ENCODE peak calls at places on chromosome 1, in four cellular contexts. J, Z, X and A are unnamed samples.

GRCh38 chr1:27447883-27448282 is 42.1 kb downstream of the WASF2 start:
- ATAC-seq in J (no peak), Z (no peak), X (peak; percentile 36), A (peak; percentile 24)

GRCh38 chr1:13764933-13765332 is 64.9 kb downstream of the PRDM2 start:
- ATAC-seq in J (peak; percentile 82), Z (no peak), X (no peak), A (no peak)

GRCh38 chr1:112714313-112715263 is 544 bp downstream of the PPM1J start:
- ATAC-seq in J (no peak), Z (no peak), X (peak; percentile 2), A (peak; percentile 15)

GRCh38 chr1:50611675-50612074 is 188.4 kb upstream of the DMRTA2 start:
- ATAC-seq in J (no peak), Z (no peak), X (no peak), A (no peak)

GRCh38 chr1:245898581-245898980 is 608.5 kb downstream of the SMYD3 start:
- ATAC-seq in J (no peak), Z (no peak), X (no peak), A (no peak)

GRCh38 chr1:14366361-14367018 is 232.0 kb upstream of the KAZN start:
- ATAC-seq in J (peak; percentile 81), Z (peak; percentile 48), X (no peak), A (no peak)

GRCh38 chr1:88001460-88001859 is 672.8 kb downstream of the LMO4 start:
- ATAC-seq in J (no peak), Z (no peak), X (no peak), A (no peak)

GRCh38 chr1:12196641-12197482 is 30.1 kb downstream of the TNFRSF1B start:
- ATAC-seq in J (peak; percentile 74), Z (peak; percentile 76), X (no peak), A (no peak)

GRCh38 chr1:20974951-20975350 is 187.8 kb upstream of the HP1BP3 start:
- ATAC-seq in J (no peak), Z (no peak), X (no peak), A (no peak)

GRCh38 chr1:59092126-59092525 is 204.8 kb upstream of the FGGY start:
- ATAC-seq in J (no peak), Z (no peak), X (no peak), A (no peak)

GRCh38 chr1:89953072-89953626 is 41.8 kb upstream of the ZNF326 start:
- ATAC-seq in J (peak; percentile 93), Z (no peak), X (peak; percentile 75), A (peak; percentile 96)

GRCh38 chr1:151281225-151281968 is 702 bp upstream of the ZNF687 start:
- ATAC-seq in J (peak; percentile 36), Z (peak; percentile 83), X (peak; percentile 79), A (peak; percentile 85)

GRCh38 chr1:91712981-91713841 is 172.7 kb downstream of the TGFBR3 start:
- ATAC-seq in J (peak; percentile 52), Z (peak; percentile 90), X (peak; percentile 51), A (no peak)

GRCh38 chr1:116775116-116775752 is 21.0 kb downstream of the CD2 start:
- ATAC-seq in J (no peak), Z (no peak), X (no peak), A (no peak)